ENCODE peak calls at places on chromosomes 13 and 19, in eight cellular contexts. H is T follicular helper cell, O is amygdala, E is cardiac fibroblast, S is stromal cell of bone marrow, R is NCI-H1105 treated with DMSO at 0.1 percent for 48 hours, T is germinal center, V is ELF-1. C is an unnamed sample.

GRCh38 chr13:110883539-110883938 is 31.3 kb downstream of the ANKRD10 start:
- DNase-seq in H (no peak), O (no peak), E (no peak), S (no peak), R (no peak), T (no peak), V (no peak), C (no peak)

GRCh38 chr19:13164370-13165090 is 14.3 kb downstream of the IER2 start:
- DNase-seq in H (peak; percentile 35), O (no peak), E (peak; percentile 72), S (no peak), R (peak; percentile 5), T (no peak), V (peak; percentile 98), C (peak; percentile 75)

GRCh38 chr19:11597202-11598102 is at the start of gene ZNF627:
- DNase-seq in H (peak; percentile 95), O (peak; percentile 87), E (peak; percentile 99), S (peak; percentile 98), R (peak; percentile 97), T (peak; percentile 98), V (peak; percentile 99), C (peak; percentile 99)

GRCh38 chr13:95588721-95589120 is 36.2 kb downstream of the CLDN10 start:
- DNase-seq in H (no peak), O (no peak), E (peak; percentile 80), S (no peak), R (no peak), T (no peak), V (no peak), C (peak; percentile 43)

GRCh38 chr13:105925496-105925895 is 610.0 kb downstream of the EFNB2 start:
- DNase-seq in H (no peak), O (no peak), E (peak; percentile 79), S (no peak), R (no peak), T (no peak), V (no peak), C (peak; percentile 30)

GRCh38 chr13:66624302-66624701 is 605.8 kb downstream of the PCDH9 start:
- DNase-seq in H (no peak), O (no peak), E (no peak), S (no peak), R (no peak), T (no peak), V (no peak), C (no peak)

GRCh38 chr19:33376423-33376822 is 2.9 kb downstream of the CEBPG start:
- DNase-seq in H (no peak), O (no peak), E (peak; percentile 86), S (peak; percentile 79), R (no peak), T (no peak), V (no peak), C (peak; percentile 81)

GRCh38 chr19:1663854-1664253 is 11.4 kb upstream of the TCF3 start:
- DNase-seq in H (no peak), O (no peak), E (no peak), S (no peak), R (no peak), T (no peak), V (no peak), C (no peak)

GRCh38 chr19:46951236-46951986 is 68.2 kb upstream of the NPAS1 start:
- DNase-seq in H (no peak), O (no peak), E (peak; percentile 91), S (no peak), R (no peak), T (peak; percentile 12), V (no peak), C (peak; percentile 94)

GRCh38 chr13:19713186-19713965 is 69.4 kb downstream of the PSPC1 start:
- DNase-seq in H (no peak), O (no peak), E (peak; percentile 89), S (peak; percentile 23), R (no peak), T (no peak), V (no peak), C (peak; percentile 46)

GRCh38 chr19:6876790-6877189 is 10.6 kb upstream of the ADGRE1 start:
- DNase-seq in H (no peak), O (no peak), E (no peak), S (no peak), R (no peak), T (no peak), V (no peak), C (no peak)

GRCh38 chr19:45528744-45529453 is 21.6 kb downstream of the VASP start:
- DNase-seq in H (no peak), O (peak; percentile 19), E (no peak), S (no peak), R (peak; percentile 84), T (no peak), V (peak; percentile 94), C (peak; percentile 86)

GRCh38 chr19:14061081-14061749 is 661 bp downstream of the PALM3 start:
- DNase-seq in H (no peak), O (no peak), E (no peak), S (no peak), R (no peak), T (no peak), V (no peak), C (no peak)

GRCh38 chr13:113502686-113503085 is 12.2 kb upstream of the DCUN1D2 start:
- DNase-seq in H (no peak), O (no peak), E (no peak), S (no peak), R (no peak), T (no peak), V (no peak), C (no peak)

GRCh38 chr13:39379118-39379517 is 223.9 kb downstream of the LHFPL6 start:
- DNase-seq in H (no peak), O (no peak), E (no peak), S (no peak), R (no peak), T (no peak), V (no peak), C (no peak)

GRCh38 chr19:28710278-28710677 is 502.7 kb downstream of the UQCRFS1 start:
- DNase-seq in H (no peak), O (no peak), E (peak; percentile 84), S (peak; percentile 49), R (peak; percentile 77), T (peak; percentile 10), V (no peak), C (peak; percentile 65)

GRCh38 chr13:98411617-98412310 is 165.1 kb downstream of the STK24 start:
- DNase-seq in H (no peak), O (no peak), E (no peak), S (peak; percentile 23), R (no peak), T (no peak), V (no peak), C (no peak)

GRCh38 chr19:43438291-43439162 is 23.8 kb downstream of the TEX101 start:
- DNase-seq in H (no peak), O (no peak), E (peak; percentile 64), S (no peak), R (no peak), T (no peak), V (no peak), C (peak; percentile 67)

GRCh38 chr13:59413121-59413520 is 750.6 kb downstream of the DIAPH3 start:
- DNase-seq in H (no peak), O (no peak), E (no peak), S (no peak), R (no peak), T (no peak), V (no peak), C (no peak)

GRCh38 chr13:75938811-75939525 is 302.8 kb downstream of the LMO7 start:
- DNase-seq in H (no peak), O (no peak), E (peak; percentile 6), S (peak; percentile 77), R (peak; percentile 17), T (no peak), V (no peak), C (peak; percentile 80)

GRCh38 chr19:3609779-3610719 is 3.4 kb upstream of the TBXA2R start:
- DNase-seq in H (no peak), O (no peak), E (no peak), S (no peak), R (no peak), T (no peak), V (no peak), C (peak; percentile 10)

GRCh38 chr13:48131481-48131992 is 36.6 kb upstream of the MED4 start:
- DNase-seq in H (no peak), O (no peak), E (no peak), S (no peak), R (no peak), T (no peak), V (no peak), C (no peak)

GRCh38 chr13:41015920-41016319 is 3.2 kb downstream of the ELF1 start:
- DNase-seq in H (no peak), O (no peak), E (no peak), S (no peak), R (no peak), T (no peak), V (no peak), C (no peak)

GRCh38 chr19:50722248-50723013 is 733 bp upstream of the CLEC11A start:
- DNase-seq in H (no peak), O (no peak), E (no peak), S (no peak), R (no peak), T (no peak), V (no peak), C (no peak)

GRCh38 chr13:72204291-72204690 is 337.3 kb upstream of the DACH1 start:
- DNase-seq in H (no peak), O (no peak), E (peak; percentile 26), S (peak; percentile 44), R (no peak), T (no peak), V (no peak), C (peak; percentile 61)

GRCh38 chr19:3852614-3853254 is 16.1 kb downstream of the ZFR2 start:
- DNase-seq in H (peak; percentile 14), O (no peak), E (peak; percentile 87), S (peak; percentile 39), R (peak; percentile 15), T (no peak), V (peak; percentile 71), C (peak; percentile 88)

GRCh38 chr13:24276310-24276709 is 33.1 kb upstream of the C1QTNF9 start:
- DNase-seq in H (no peak), O (no peak), E (no peak), S (no peak), R (no peak), T (peak; percentile 28), V (no peak), C (no peak)

GRCh38 chr19:53980553-53981407 is 10.7 kb upstream of the CACNG6 start:
- DNase-seq in H (no peak), O (no peak), E (peak; percentile 87), S (no peak), R (no peak), T (no peak), V (peak; percentile 82), C (peak; percentile 94)

GRCh38 chr13:70960841-70961443 is 852.7 kb upstream of the KLHL1 start:
- DNase-seq in H (no peak), O (no peak), E (peak; percentile 59), S (peak; percentile 3), R (peak; percentile 9), T (no peak), V (no peak), C (peak; percentile 51)

GRCh38 chr19:11377237-11377636 is 2.8 kb downstream of the SWSAP1 start:
- DNase-seq in H (no peak), O (no peak), E (peak; percentile 88), S (peak; percentile 90), R (peak; percentile 1), T (no peak), V (no peak), C (peak; percentile 96)

GRCh38 chr13:71252191-71252704 is 614.8 kb downstream of the DACH1 start:
- DNase-seq in H (no peak), O (no peak), E (peak; percentile 57), S (no peak), R (no peak), T (no peak), V (no peak), C (peak; percentile 35)

GRCh38 chr13:80171096-80171495 is 169.8 kb downstream of the SPRY2 start:
- DNase-seq in H (no peak), O (no peak), E (no peak), S (no peak), R (no peak), T (no peak), V (no peak), C (no peak)

GRCh38 chr13:34405410-34405809 is 536.7 kb upstream of the NBEA start:
- DNase-seq in H (no peak), O (no peak), E (no peak), S (no peak), R (no peak), T (no peak), V (no peak), C (no peak)

GRCh38 chr13:105567951-105568510 is 967.4 kb downstream of the EFNB2 start:
- DNase-seq in H (no peak), O (no peak), E (no peak), S (no peak), R (no peak), T (no peak), V (no peak), C (no peak)

C was measured in PC-3.